ENCODE peak calls at places on chromosome 12, in five cellular contexts. Z is endodermal cell, P is lower leg skin, D is fibroblast of pulmonary artery, V is tibial nerve. O is an unnamed sample.

GRCh38 chr12:578743-579449 is 84.3 kb downstream of the NINJ2 start:
- DNase-seq in D (no peak), P (no peak), V (no peak), Z (peak), O (no peak)

GRCh38 chr12:12180136-12180535 is 86.7 kb downstream of the LRP6 start:
- DNase-seq in Z (no peak), P (no peak), V (no peak), D (no peak), O (no peak)

GRCh38 chr12:47282206-47282605 is 202.4 kb upstream of the AMIGO2 start:
- DNase-seq in Z (no peak), P (no peak), D (peak), V (no peak), O (no peak)

GRCh38 chr12:130494736-130495135 is 157.0 kb downstream of the PIWIL1 start:
- DNase-seq in Z (no peak), V (no peak), D (no peak), P (no peak), O (no peak)

GRCh38 chr12:55738113-55739024 is 4.6 kb upstream of the GDF11 start:
- DNase-seq in P (peak), D (peak), Z (peak), V (peak), O (peak)

GRCh38 chr12:107092669-107093546 is 441 bp downstream of the CRY1 start:
- DNase-seq in P (peak), Z (peak), D (peak), V (peak), O (peak)

GRCh38 chr12:97275261-97276197 is 187.1 kb upstream of the RMST start:
- DNase-seq in Z (peak), V (no peak), P (no peak), D (no peak), O (no peak)

GRCh38 chr12:53502331-53502730 is 1.2 kb downstream of the TARBP2 start:
- DNase-seq in Z (no peak), D (peak), P (no peak), V (no peak), O (no peak)

GRCh38 chr12:94875525-94875924 is 128.0 kb downstream of the NDUFA12 start:
- DNase-seq in Z (peak), V (no peak), P (no peak), D (peak), O (peak)

GRCh38 chr12:49951411-49952105 is 1.0 kb downstream of the AQP2 start:
- DNase-seq in V (no peak), Z (peak), P (no peak), D (no peak), O (no peak)

GRCh38 chr12:118360785-118361404 is 11.8 kb downstream of the TAOK3 start:
- DNase-seq in V (no peak), Z (no peak), D (peak), P (no peak), O (no peak)

GRCh38 chr12:98446060-98446459 is 69.3 kb upstream of the TMPO start:
- DNase-seq in Z (no peak), V (no peak), D (no peak), P (no peak), O (no peak)

GRCh38 chr12:53253298-53253697 is 14.8 kb upstream of the ESPL1 start:
- DNase-seq in P (no peak), Z (peak), V (no peak), D (no peak), O (no peak)

GRCh38 chr12:107014050-107014449 is 27.1 kb upstream of the MTERF2 start:
- DNase-seq in P (no peak), Z (peak), D (no peak), V (no peak), O (peak)

GRCh38 chr12:44930972-44931600 is 55.0 kb upstream of the NELL2 start:
- DNase-seq in V (no peak), D (peak), P (no peak), Z (no peak), O (no peak)

GRCh38 chr12:11779286-11779685 is 129.8 kb downstream of the ETV6 start:
- DNase-seq in V (no peak), Z (no peak), P (no peak), D (peak), O (no peak)

GRCh38 chr12:118377891-118378470 is 1.6 kb downstream of the SUDS3 start:
- DNase-seq in V (peak), P (peak), D (peak), Z (peak), O (peak)

GRCh38 chr12:76927170-76927784 is 48.5 kb upstream of the CSRP2 start:
- DNase-seq in Z (peak), D (peak), V (peak), P (no peak), O (peak)

GRCh38 chr12:49482095-49483051 is 56.5 kb upstream of the KCNH3 start:
- DNase-seq in V (no peak), Z (peak), P (no peak), D (no peak), O (no peak)

GRCh38 chr12:26845057-26845666 is 12.2 kb upstream of the ITPR2 start:
- DNase-seq in V (peak), D (peak), P (peak), Z (peak), O (peak)

GRCh38 chr12:52872644-52873384 is 24.0 kb upstream of the KRT78 start:
- DNase-seq in Z (no peak), D (no peak), P (no peak), V (no peak), O (no peak)

GRCh38 chr12:724194-724855 is 28.1 kb upstream of the WNK1 start:
- DNase-seq in P (no peak), Z (peak), V (no peak), D (no peak), O (no peak)

GRCh38 chr12:91846466-91847055 is 299.1 kb downstream of the BTG1 start:
- DNase-seq in Z (no peak), P (no peak), D (peak), V (no peak), O (no peak)

GRCh38 chr12:50221228-50222008 is 54.2 kb upstream of the CERS5 start:
- DNase-seq in P (no peak), D (peak), Z (no peak), V (peak), O (peak)

GRCh38 chr12:59736786-59737185 is 141.0 kb downstream of the SLC16A7 start:
- DNase-seq in Z (peak), D (peak), V (no peak), P (no peak), O (peak)

GRCh38 chr12:95440401-95440800 is 33.6 kb upstream of the METAP2 start:
- DNase-seq in V (no peak), D (peak), Z (no peak), P (no peak), O (no peak)

GRCh38 chr12:6110006-6110405 is 14.5 kb downstream of the VWF start:
- DNase-seq in Z (peak), P (no peak), D (peak), V (no peak), O (no peak)

GRCh38 chr12:111791507-111791906 is 24.8 kb downstream of the ALDH2 start:
- DNase-seq in D (no peak), Z (no peak), P (no peak), V (no peak), O (no peak)

GRCh38 chr12:48183091-48183875 is at the start of gene CCDC184:
- DNase-seq in V (peak), D (peak), P (peak), Z (peak), O (peak)

GRCh38 chr12:7832059-7832696 is 40.5 kb downstream of the SLC2A14 start:
- DNase-seq in V (peak), Z (peak), D (peak), P (no peak), O (peak)

GRCh38 chr12:22046090-22046967 is at the start of gene CMAS:
- DNase-seq in D (peak), P (peak), Z (peak), V (peak), O (peak)

GRCh38 chr12:114670257-114670955 is 13.6 kb downstream of the TBX3 start:
- DNase-seq in D (no peak), P (no peak), Z (no peak), V (no peak), O (no peak)

DNA sequence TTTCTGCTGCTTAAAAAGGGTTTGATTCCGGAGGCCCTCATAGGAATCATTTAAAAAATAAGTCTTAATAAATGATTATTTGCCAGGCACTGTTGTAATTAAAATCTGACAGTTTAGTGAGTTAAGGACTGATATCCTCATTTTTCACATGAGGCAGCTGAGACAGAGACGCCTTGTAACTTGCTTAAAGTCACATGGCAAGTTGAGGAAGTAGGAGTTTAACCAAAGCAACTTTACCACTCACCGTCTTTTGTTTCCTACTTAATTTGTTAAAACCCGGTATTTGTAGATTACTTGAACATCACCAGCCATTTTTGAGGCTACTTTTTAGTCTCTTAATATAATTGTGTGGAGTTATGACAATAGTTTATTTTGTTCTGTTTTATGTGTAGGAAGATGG is 2.4 kb downstream of the TIGAR start:
- DNase-seq in P (no peak), Z (no peak), V (no peak), D (no peak), O (no peak)
- H3K4me3 ChIP-seq in P (no peak), Z (peak), V (no peak), D (no peak), O (no peak)

GRCh38 chr12:31226639-31227038 is 99.3 kb downstream of the SINHCAF start:
- DNase-seq in P (no peak), V (no peak), Z (peak), D (no peak), O (peak)
- H3K4me3 ChIP-seq in P (no peak), V (no peak), Z (no peak), D (no peak), O (no peak)

DNA sequence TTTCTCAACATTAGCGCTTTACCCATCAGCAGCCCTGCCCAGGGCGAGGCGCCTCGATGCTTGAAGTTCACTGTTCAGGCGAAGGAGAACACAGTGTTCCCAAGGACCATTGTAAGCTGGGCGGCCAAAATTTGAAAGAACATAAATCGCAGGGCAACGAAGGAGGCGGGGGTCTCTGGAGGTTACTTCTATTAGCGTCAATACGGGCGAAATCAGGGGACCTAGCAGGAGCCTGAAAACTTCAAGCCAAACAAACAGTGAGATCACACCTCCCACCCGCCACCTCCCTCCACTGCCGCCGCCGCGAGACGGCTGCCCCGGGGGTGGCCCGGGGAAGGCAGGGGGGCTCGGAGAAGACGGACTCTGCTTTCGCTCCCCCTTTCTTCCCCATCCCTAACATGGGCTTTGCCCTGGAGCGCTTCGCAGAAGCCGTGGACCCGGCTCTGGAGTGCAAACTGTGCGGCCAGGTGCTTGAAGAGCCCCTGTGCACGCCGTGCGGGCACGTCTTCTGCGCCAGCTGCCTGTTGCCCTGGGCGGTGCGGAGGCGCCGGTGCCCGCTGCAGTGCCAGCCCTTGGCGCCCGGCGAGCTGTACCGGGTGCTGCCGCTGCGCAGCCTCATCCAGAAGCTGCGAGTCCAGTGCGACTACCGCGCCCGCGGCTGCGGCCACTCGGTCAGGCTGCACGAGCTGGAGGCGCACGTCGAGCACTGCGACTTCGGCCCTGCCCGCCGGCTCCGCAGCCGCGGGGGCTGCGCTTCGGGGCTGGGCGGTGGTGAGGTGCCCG is at the start of gene PDZRN4:
- DNase-seq in Z (peak), D (no peak), V (peak), P (no peak), O (peak)
- H3K4me3 ChIP-seq in Z (peak), D (no peak), V (peak), P (no peak), O (peak)

GRCh38 chr12:70719672-70720420 is 82.6 kb upstream of the PTPRB start:
- DNase-seq in D (peak), V (peak), P (no peak), Z (peak), O (peak)
- H3K4me3 ChIP-seq in D (peak), V (no peak), P (no peak), Z (no peak), O (peak)

O was measured in WERI-Rb-1.